ENCODE peak calls at places on chromosomes 11 and 22, in nine cellular contexts. O is NCI-H2081; U is activated CD8-positive, alpha-beta memory T cell treated with anti-CD3 and anti-CD28 coated beads, Interleukin-2, amount 50 U/mL, for 48 hours; F is upper lobe of right lung; M is epithelial cell of esophagus; X is A549; I is GM04503; R is hippocampal formation; V is hypothalamus. Y is an unnamed sample.

GRCh38 chr22:20438678-20439492 is 1.3 kb upstream of the SCARF2 start:
- DNase-seq in M (no peak), U (no peak), O (no peak), I (no peak), R (no peak), X (peak; percentile 17), F (peak; percentile 64), V (no peak), Y (no peak)

GRCh38 chr11:100774859-100775258 is 87.8 kb downstream of the ARHGAP42 start:
- DNase-seq in O (no peak), R (no peak), M (no peak), I (no peak), V (no peak), U (no peak), F (no peak), X (no peak), Y (peak; percentile 68)

GRCh38 chr11:31779268-31779879 is 31.7 kb downstream of the PAX6 start:
- DNase-seq in M (peak; percentile 48), R (no peak), I (peak; percentile 36), O (peak; percentile 9), F (no peak), X (no peak), U (no peak), V (no peak), Y (no peak)

GRCh38 chr11:65576867-65577755 is 1.3 kb downstream of the EHBP1L1 start:
- DNase-seq in X (peak; percentile 81), F (peak; percentile 88), I (no peak), M (peak; percentile 90), V (no peak), U (no peak), O (no peak), R (no peak), Y (peak; percentile 79)

GRCh38 chr11:33214187-33214586 is 43.0 kb upstream of the HIPK3 start:
- DNase-seq in M (no peak), F (no peak), X (no peak), R (no peak), V (no peak), O (no peak), U (no peak), I (peak; percentile 2), Y (no peak)

GRCh38 chr11:130203766-130204702 is 44.5 kb downstream of the ST14 start:
- DNase-seq in I (no peak), U (no peak), M (no peak), X (no peak), V (no peak), O (no peak), R (no peak), F (peak; percentile 31), Y (no peak)

GRCh38 chr11:95229199-95230053 is 1.6 kb downstream of the SESN3 start:
- DNase-seq in V (no peak), U (no peak), M (peak; percentile 46), F (no peak), O (no peak), X (no peak), I (no peak), R (peak; percentile 43), Y (no peak)

GRCh38 chr22:48258108-48258705 is 1495.8 kb downstream of the TBC1D22A start:
- DNase-seq in F (no peak), I (no peak), V (no peak), R (no peak), M (no peak), U (no peak), O (no peak), X (no peak), Y (no peak)

GRCh38 chr11:67996051-67996450 is 7.8 kb downstream of the UNC93B1 start:
- DNase-seq in X (no peak), M (no peak), V (no peak), U (no peak), R (no peak), I (no peak), O (no peak), F (peak; percentile 42), Y (no peak)

GRCh38 chr22:41367039-41367679 is 14.6 kb upstream of the TEF start:
- DNase-seq in X (peak; percentile 57), I (no peak), U (no peak), O (peak; percentile 94), F (peak; percentile 99), V (peak; percentile 98), R (peak; percentile 92), M (peak; percentile 95), Y (peak; percentile 89)

GRCh38 chr11:122843281-122844150 is 5.2 kb downstream of the CRTAM start:
- DNase-seq in O (peak; percentile 72), F (no peak), I (no peak), U (peak; percentile 68), V (no peak), X (no peak), R (no peak), M (no peak), Y (no peak)

GRCh38 chr11:83159901-83160865 is 3.3 kb downstream of the PCF11 start:
- DNase-seq in U (no peak), O (no peak), X (peak; percentile 23), F (no peak), V (no peak), R (peak; percentile 16), I (no peak), M (peak; percentile 95), Y (peak; percentile 76)

GRCh38 chr11:61695917-61696316 is 15.7 kb downstream of the DAGLA start:
- DNase-seq in V (peak; percentile 68), M (peak; percentile 87), I (no peak), F (peak; percentile 89), O (peak; percentile 57), R (no peak), U (peak; percentile 93), X (peak; percentile 74), Y (peak; percentile 85)

GRCh38 chr22:17243524-17243923 is 24.3 kb upstream of the ADA2 start:
- DNase-seq in V (no peak), M (peak; percentile 33), R (no peak), U (no peak), I (no peak), X (peak; percentile 9), O (no peak), F (peak; percentile 72), Y (no peak)

GRCh38 chr11:35511666-35512065 is 13.8 kb downstream of the PAMR1 start:
- DNase-seq in I (peak; percentile 75), F (no peak), X (peak; percentile 25), U (no peak), R (no peak), O (no peak), M (peak; percentile 71), V (no peak), Y (no peak)

GRCh38 chr11:78415338-78415737 is 2.3 kb downstream of the GAB2 start:
- DNase-seq in V (no peak), M (no peak), X (no peak), O (peak; percentile 14), I (no peak), R (no peak), U (no peak), F (no peak), Y (no peak)

GRCh38 chr22:46328797-46329196 is 6.7 kb upstream of the TRMU start:
- DNase-seq in U (no peak), V (no peak), R (no peak), X (no peak), F (no peak), O (no peak), M (no peak), I (no peak), Y (no peak)

GRCh38 chr22:23495614-23496444 is 84.3 kb downstream of the IGLL1 start:
- DNase-seq in I (no peak), M (no peak), R (no peak), V (no peak), F (peak; percentile 46), O (no peak), X (no peak), U (no peak), Y (no peak)

GRCh38 chr11:62911137-62912130 is 9.7 kb downstream of the CHRM1 start:
- DNase-seq in O (no peak), F (no peak), M (no peak), X (no peak), R (no peak), I (no peak), U (no peak), V (no peak), Y (no peak)

GRCh38 chr11:72738199-72739141 is 13.7 kb downstream of the ARAP1 start:
- DNase-seq in R (no peak), M (peak; percentile 58), U (no peak), V (no peak), I (peak; percentile 44), O (no peak), X (no peak), F (peak; percentile 89), Y (no peak)

GRCh38 chr11:47393163-47394049 is 15.0 kb upstream of the SLC39A13 start:
- DNase-seq in R (no peak), X (no peak), U (peak; percentile 53), I (no peak), M (no peak), V (no peak), F (peak; percentile 76), O (no peak), Y (no peak)

GRCh38 chr22:41361716-41362310 is 19.9 kb upstream of the TEF start:
- DNase-seq in O (no peak), R (no peak), X (no peak), M (peak; percentile 16), V (no peak), I (no peak), F (no peak), U (no peak), Y (no peak)

GRCh38 chr22:37237371-37238268 is 6.4 kb downstream of the RAC2 start:
- DNase-seq in M (no peak), O (no peak), X (no peak), U (peak; percentile 54), F (no peak), V (no peak), I (no peak), R (no peak), Y (no peak)

GRCh38 chr11:22416462-22416861 is 78.3 kb downstream of the SLC17A6 start:
- DNase-seq in M (peak; percentile 44), I (no peak), V (no peak), F (no peak), O (no peak), U (no peak), X (no peak), R (no peak), Y (no peak)

GRCh38 chr11:16982809-16983208 is 31.4 kb downstream of the PLEKHA7 start:
- DNase-seq in R (no peak), O (no peak), M (no peak), X (no peak), U (no peak), F (no peak), V (no peak), I (no peak), Y (no peak)

GRCh38 chr22:29269731-29270474 is 1.8 kb downstream of the EWSR1 start:
- DNase-seq in I (no peak), F (no peak), M (peak; percentile 14), O (peak; percentile 8), X (no peak), V (no peak), R (no peak), U (no peak), Y (no peak)

GRCh38 chr11:2667940-2668339 is 31.9 kb downstream of the KCNQ1OT1 start:
- DNase-seq in V (no peak), M (no peak), X (no peak), F (no peak), U (no peak), O (no peak), I (no peak), R (no peak), Y (no peak)

GRCh38 chr11:26865703-26866102 is 128.2 kb upstream of the FIBIN start:
- DNase-seq in R (no peak), X (no peak), U (no peak), I (no peak), M (no peak), V (no peak), F (no peak), O (no peak), Y (no peak)

GRCh38 chr22:27785818-27786217 is 15.7 kb downstream of the MN1 start:
- DNase-seq in F (peak; percentile 21), U (no peak), M (no peak), I (no peak), V (no peak), O (no peak), R (no peak), X (no peak), Y (no peak)

GRCh38 chr22:17738386-17739128 is 35.7 kb downstream of the BID start:
- DNase-seq in O (no peak), U (no peak), I (no peak), R (no peak), F (no peak), M (no peak), X (no peak), V (no peak), Y (no peak)

GRCh38 chr11:113404859-113405430 is 17.4 kb downstream of the ANKK1 start:
- DNase-seq in U (no peak), R (no peak), I (no peak), X (no peak), O (no peak), M (peak; percentile 66), V (no peak), F (no peak), Y (no peak)

Y was measured in HT-29.